ENCODE peak calls at places on chromosome 14, in four cellular contexts. P is upper lobe of right lung, V is IMR-90, B is mucosa of descending colon. F is an unnamed sample.

GRCh38 chr14:70188292-70188607 is 501 bp downstream of the SLC8A3 start:
- DNase-seq in P (no peak), V (no peak), B (no peak), F (peak; percentile 56)

GRCh38 chr14:101877766-101878165 is 86.6 kb upstream of the DYNC1H1 start:
- DNase-seq in P (no peak), V (no peak), B (no peak), F (no peak)

GRCh38 chr14:103523583-103523969 is 946 bp upstream of the CKB start:
- DNase-seq in P (no peak), V (no peak), B (no peak), F (no peak)

GRCh38 chr14:105867961-105868599 is 341.7 kb downstream of the TMEM121 start:
- DNase-seq in P (no peak), V (no peak), B (no peak), F (no peak)

GRCh38 chr14:89296281-89296745 is 120.7 kb downstream of the FOXN3 start:
- DNase-seq in P (no peak), V (no peak), B (no peak), F (no peak)

GRCh38 chr14:102182190-102182589 is 42.5 kb downstream of the WDR20 start:
- DNase-seq in P (no peak), V (peak; percentile 62), B (no peak), F (no peak)

GRCh38 chr14:92651793-92652382 is 96.5 kb downstream of the LGMN start:
- DNase-seq in P (peak; percentile 87), V (no peak), B (peak; percentile 32), F (peak; percentile 53)

GRCh38 chr14:45051896-45052295 is 32.0 kb upstream of the PRPF39 start:
- DNase-seq in P (no peak), V (no peak), B (no peak), F (no peak)

GRCh38 chr14:60310086-60310684 is 61.2 kb downstream of the PPM1A start:
- DNase-seq in P (no peak), V (peak; percentile 31), B (no peak), F (no peak)

GRCh38 chr14:34051966-34052657 is 101.2 kb upstream of the EGLN3 start:
- DNase-seq in P (no peak), V (no peak), B (peak; percentile 76), F (no peak)

GRCh38 chr14:75831455-75831854 is 150.3 kb downstream of the TGFB3 start:
- DNase-seq in P (peak; percentile 86), V (peak; percentile 76), B (peak; percentile 78), F (no peak)

GRCh38 chr14:70045296-70045695 is 143.5 kb downstream of the SLC8A3 start:
- DNase-seq in P (no peak), V (no peak), B (no peak), F (no peak)

GRCh38 chr14:34620115-34620514 is 9.8 kb downstream of the SNX6 start:
- DNase-seq in P (peak; percentile 19), V (no peak), B (no peak), F (no peak)

GRCh38 chr14:104349950-104350349 is 211.6 kb downstream of the KIF26A start:
- DNase-seq in P (no peak), V (no peak), B (no peak), F (no peak)

GRCh38 chr14:53610947-53611346 is 345.7 kb downstream of the BMP4 start:
- DNase-seq in P (no peak), V (no peak), B (no peak), F (no peak)
- H3K4me3 ChIP-seq in P (no peak overlapping the region), V (no peak overlapping the region), B (no peak overlapping the region), F (no peak overlapping the region)

GRCh38 chr14:32588448-32589320 is 259.6 kb downstream of the AKAP6 start:
- DNase-seq in P (no peak), V (peak; percentile 65), B (no peak), F (no peak)
- TF ChIP-seq CTCF in P (peak; percentile 59), V (peak; percentile 87), B (peak; percentile 28), F (peak; percentile 77)

GRCh38 chr14:22907429-22907828 is 11.5 kb downstream of the RBM23 start:
- DNase-seq in P (no peak), V (no peak), B (no peak), F (no peak)

GRCh38 chr14:22908601-22909000 is 10.3 kb downstream of the RBM23 start:
- DNase-seq in P (no peak), V (peak; percentile 51), B (no peak), F (no peak)

GRCh38 chr14:22906073-22906472 is 12.9 kb downstream of the RBM23 start:
- DNase-seq in P (no peak), V (no peak), B (no peak), F (no peak)

GRCh38 chr14:22915886-22916521 is 2.9 kb downstream of the RBM23 start:
- DNase-seq in P (no peak), V (no peak), B (no peak), F (no peak)

GRCh38 chr14:22910916-22911315 is 8.0 kb downstream of the RBM23 start:
- DNase-seq in P (no peak), V (no peak), B (no peak), F (no peak)
- H3K36me3 ChIP-seq in P (peaks cover 55% of the 10 kb centered on the region), V (peaks cover 20% of the 10 kb centered on the region), B (peaks cover 3% of the 10 kb centered on the region), F (peaks cover 18% of the 10 kb centered on the region)

DNA sequence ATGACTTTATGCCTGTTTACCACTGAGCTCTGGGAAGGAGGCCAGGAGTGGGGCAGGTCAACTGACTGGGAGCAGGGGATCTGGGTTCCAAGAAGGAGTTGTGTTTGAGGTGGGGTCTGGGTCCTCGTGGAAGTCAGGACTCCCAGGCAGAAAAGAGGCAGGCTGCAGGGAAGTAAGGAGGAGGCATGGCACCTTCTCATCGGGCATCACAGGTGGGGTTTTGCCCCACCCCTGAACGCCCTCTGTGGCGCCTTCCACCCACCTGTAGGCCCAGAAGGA is 386 bp downstream of the LTB4R2 start:
- DNase-seq in P (no peak), V (no peak), B (peak; percentile 71), F (no peak)
- H3K4me3 ChIP-seq in P (peak overlapping the region; percentile 58), V (no peak overlapping the region), B (no peak overlapping the region), F (peak overlapping the region; percentile 63)

GRCh38 chr14:100246136-100246535 is 7.2 kb downstream of the YY1 start:
- DNase-seq in P (no peak), V (no peak), B (peak; percentile 48), F (no peak)

GRCh38 chr14:100241279-100241678 is 2.3 kb downstream of the YY1 start:
- DNase-seq in P (no peak), V (no peak), B (no peak), F (no peak)

GRCh38 chr14:100250732-100251465 is 12.0 kb downstream of the YY1 start:
- DNase-seq in P (no peak), V (no peak), B (no peak), F (no peak)

GRCh38 chr14:100252684-100253083 is 13.7 kb downstream of the YY1 start:
- DNase-seq in P (no peak), V (no peak), B (no peak), F (no peak)

DNA sequence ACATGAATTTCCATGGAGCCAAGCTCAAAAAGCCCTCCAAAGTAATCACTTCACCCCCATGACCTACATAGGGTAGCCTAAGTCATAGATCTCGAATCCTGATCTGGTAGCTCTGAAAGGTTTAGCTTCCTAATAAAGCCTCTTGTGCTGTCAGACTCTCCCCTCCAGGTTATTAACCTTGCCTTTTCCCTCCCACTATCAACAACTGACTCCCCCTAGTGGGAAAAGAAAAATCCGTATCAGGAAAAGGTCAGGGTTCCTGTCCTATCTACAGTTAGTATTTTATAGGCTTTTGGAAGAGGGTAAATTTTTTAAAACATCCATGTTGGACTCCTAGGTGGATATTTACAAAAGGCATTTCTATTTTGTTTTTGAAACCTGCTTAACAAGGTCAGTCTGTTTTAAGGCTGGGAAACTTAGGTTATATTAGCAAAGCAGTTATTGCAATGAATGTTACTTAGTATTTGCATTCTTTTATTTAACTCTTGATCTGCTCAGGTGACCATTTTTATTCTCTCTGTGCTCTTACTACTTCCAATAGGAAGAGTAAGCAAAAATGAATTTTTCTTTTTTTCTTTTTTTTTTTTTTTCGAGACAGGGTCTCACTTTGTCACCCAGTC is 8.0 kb downstream of the YY1 start:
- DNase-seq in P (no peak), V (peak; percentile 47), B (peak; percentile 53), F (no peak)
- TF ChIP-seq CTCF in P (peak; percentile 61), V (peak; percentile 63), B (peak; percentile 36), F (peak; percentile 57)